ENCODE peak calls at places on chromosomes 11 and 22, in seven cellular contexts. E, P, X, B, K, R and L are unnamed samples.

GRCh38 chr22:35521358-35522264 is 19.0 kb upstream of the RASD2 start:
- DNase-seq in B (no peak), X (no peak), P (no peak), R (peak), K (no peak), E (no peak), L (no peak)

GRCh38 chr11:112248216-112248615 is 12.4 kb downstream of the PLET1 start:
- DNase-seq in R (no peak), P (no peak), B (no peak), K (no peak), E (no peak), X (no peak), L (no peak)

GRCh38 chr11:130737866-130738431 is 178.3 kb downstream of the SNX19 start:
- DNase-seq in X (no peak), K (no peak), R (no peak), B (no peak), E (no peak), P (no peak), L (no peak)

GRCh38 chr11:34624069-34624468 is 3.2 kb downstream of the EHF start:
- DNase-seq in X (no peak), E (no peak), K (peak), R (no peak), P (no peak), B (peak), L (no peak)

GRCh38 chr22:37070334-37070733 is 18.8 kb downstream of the KCTD17 start:
- DNase-seq in E (no peak), X (no peak), B (no peak), K (no peak), P (no peak), R (no peak), L (no peak)

GRCh38 chr11:116454020-116454645 is 318.7 kb downstream of the BUD13 start:
- DNase-seq in B (peak), P (no peak), R (peak), X (no peak), K (no peak), E (no peak), L (peak)

GRCh38 chr22:35630387-35630793 is 13.3 kb upstream of the MB start:
- DNase-seq in B (no peak), K (no peak), X (no peak), E (no peak), R (no peak), P (peak), L (no peak)

GRCh38 chr11:94400839-94401772 is at the start of gene GPR83:
- DNase-seq in E (no peak), K (no peak), P (no peak), B (no peak), X (no peak), R (no peak), L (no peak)

GRCh38 chr11:32105871-32106312 is 15.0 kb downstream of the RCN1 start:
- DNase-seq in X (no peak), E (no peak), K (peak), P (no peak), R (no peak), B (no peak), L (no peak)

GRCh38 chr11:117315285-117316196 is 515 bp downstream of the BACE1 start:
- DNase-seq in X (no peak), R (no peak), E (no peak), P (no peak), K (no peak), B (no peak), L (peak)

GRCh38 chr22:38462960-38463784 is 4.7 kb upstream of the KDELR3 start:
- DNase-seq in B (no peak), K (no peak), X (no peak), E (no peak), R (peak), P (no peak), L (no peak)

GRCh38 chr11:74257934-74258553 is 53.4 kb downstream of the P4HA3 start:
- DNase-seq in K (no peak), R (no peak), E (peak), P (no peak), X (no peak), B (peak), L (no peak)

GRCh38 chr22:23539135-23539838 is 40.8 kb downstream of the IGLL1 start:
- DNase-seq in E (no peak), K (peak), P (peak), B (peak), X (peak), R (peak), L (peak)

GRCh38 chr11:71200172-71200716 is 52.1 kb downstream of the SHANK2 start:
- DNase-seq in P (no peak), X (no peak), E (no peak), R (no peak), B (no peak), K (no peak), L (no peak)

GRCh38 chr22:18056161-18056666 is 21.6 kb upstream of the PEX26 start:
- DNase-seq in R (peak), E (no peak), X (no peak), B (peak), K (no peak), P (no peak), L (no peak)

GRCh38 chr11:70141490-70142014 is 61.5 kb upstream of the FADD start:
- DNase-seq in X (no peak), K (no peak), B (no peak), E (no peak), P (no peak), R (no peak), L (no peak)

GRCh38 chr11:128240546-128240945 is 346.8 kb downstream of the ETS1 start:
- DNase-seq in R (no peak), X (no peak), E (no peak), B (no peak), K (no peak), P (no peak), L (no peak)

GRCh38 chr22:26428515-26429457 is at the start of gene ASPHD2:
- DNase-seq in R (peak), P (no peak), B (peak), X (no peak), K (peak), E (no peak), L (peak)

GRCh38 chr11:117606211-117606610 is 190.8 kb downstream of the DSCAML1 start:
- DNase-seq in P (no peak), B (no peak), X (no peak), K (peak), E (no peak), R (no peak), L (no peak)

GRCh38 chr11:72730243-72730642 is 22.0 kb downstream of the ARAP1 start:
- DNase-seq in E (no peak), K (no peak), R (no peak), X (no peak), B (no peak), P (no peak), L (no peak)

GRCh38 chr11:46800177-46800576 is 45.9 kb downstream of the CKAP5 start:
- DNase-seq in B (no peak), X (no peak), E (no peak), R (no peak), P (no peak), K (no peak), L (no peak)

DNA sequence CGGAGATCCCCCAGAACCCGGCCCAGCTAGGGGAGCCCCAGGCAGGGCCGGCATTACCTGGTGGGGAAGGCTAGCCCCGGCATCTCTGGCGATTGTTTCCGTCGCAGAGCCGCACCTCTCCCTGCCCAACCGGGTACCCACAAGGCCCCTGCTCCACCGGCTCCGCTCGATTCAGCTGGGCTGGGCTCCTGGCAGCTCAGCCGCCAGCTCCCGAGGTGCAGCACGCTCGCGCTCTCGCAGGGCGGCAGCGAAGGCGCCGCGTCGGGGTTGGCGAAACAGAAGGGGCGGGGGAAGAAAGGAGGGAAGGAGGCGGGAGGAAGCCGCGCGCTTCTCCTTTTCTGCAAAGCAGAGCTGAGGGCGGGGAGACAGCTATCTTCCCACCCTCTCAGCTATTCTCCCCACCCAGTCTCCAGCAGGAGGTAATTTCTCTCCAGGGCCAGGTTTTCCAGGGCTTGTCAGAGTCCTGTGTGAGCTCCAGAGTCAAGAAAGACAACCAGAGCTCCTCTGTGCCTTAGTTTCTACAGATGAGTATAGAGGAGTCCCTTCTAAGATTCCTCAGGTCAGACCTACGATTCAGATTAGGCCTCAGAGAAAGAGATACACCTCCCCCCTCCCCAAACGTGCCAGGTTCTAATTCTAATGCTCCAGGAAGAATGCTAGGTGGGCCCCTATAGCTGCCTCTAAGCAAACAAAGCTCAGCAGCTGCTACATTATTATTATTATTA is 62.0 kb downstream of the PAK1 start:
- DNase-seq in E (peak), B (peak), K (peak), R (peak), P (peak), X (peak), L (peak)
- TF ChIP-seq POLR2A in E (no peak), B (peak), K (peak), R (no peak), P (no peak), X (no peak), L (peak)

DNA sequence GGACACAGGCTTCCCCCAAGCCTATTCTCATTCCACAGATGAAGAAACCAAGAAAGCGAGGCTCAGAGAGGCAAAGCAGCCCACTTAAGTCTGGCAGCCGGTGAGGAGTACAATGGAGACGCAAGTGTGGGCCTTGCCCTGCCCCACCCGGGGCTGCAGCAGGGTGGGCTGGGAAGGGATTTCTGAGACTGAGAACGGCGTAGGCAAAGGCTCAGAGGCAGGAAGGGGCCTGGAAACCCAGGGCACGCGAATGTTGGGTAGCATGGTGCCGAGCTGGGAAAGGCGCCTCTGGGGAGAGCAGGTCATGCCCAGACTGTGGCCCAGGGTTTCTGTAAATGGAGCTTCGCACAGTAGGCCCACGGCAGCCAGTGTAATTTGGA is 47.5 kb upstream of the SHISAL1 start:
- DNase-seq in E (no peak), P (no peak), X (no peak), R (no peak), K (no peak), B (no peak), L (no peak)
- TF ChIP-seq POLR2AphosphoS5 in E (no peak), P (no peak), X (no peak), R (no peak), K (no peak), B (no peak), L (no peak)

DNA sequence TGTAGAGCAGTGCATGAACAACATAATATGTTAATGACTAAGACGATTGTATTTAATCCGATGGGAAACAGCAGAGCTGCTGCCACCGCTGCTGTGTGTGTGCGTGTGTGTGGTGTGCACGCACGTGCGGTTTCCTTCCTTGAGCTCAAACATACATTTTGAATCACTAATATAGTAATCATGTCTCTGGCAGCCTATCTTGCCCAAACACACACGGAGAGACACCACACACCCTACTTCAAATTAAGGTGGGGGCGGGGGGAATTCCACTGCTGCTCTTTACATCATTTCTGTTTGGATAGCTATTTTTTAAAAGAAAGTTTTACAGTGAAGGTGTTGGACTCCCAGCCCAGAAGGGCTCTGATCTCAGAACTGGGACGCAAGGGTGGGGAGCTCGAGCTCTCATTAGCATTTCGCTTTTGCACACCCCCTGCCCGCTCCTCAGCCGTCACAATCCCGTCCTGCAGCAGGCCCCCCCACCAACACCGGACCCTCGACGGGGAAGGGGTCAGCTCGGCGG is 648 bp upstream of the FAM83F start:
- DNase-seq in E (no peak), P (no peak), R (peak), X (no peak), K (no peak), B (no peak), L (no peak)
- TF ChIP-seq POLR2A in E (no peak), P (no peak), R (no peak), X (no peak), K (no peak), B (no peak), L (no peak)

GRCh38 chr11:132022285-132022684 is 651.9 kb downstream of the NTM start:
- DNase-seq in X (no peak), R (no peak), P (no peak), E (no peak), K (no peak), B (no peak), L (no peak)

GRCh38 chr11:132026746-132027145 is 656.3 kb downstream of the NTM start:
- DNase-seq in P (no peak), B (no peak), K (no peak), R (no peak), X (no peak), E (no peak), L (no peak)

GRCh38 chr11:132022718-132023117 is 652.3 kb downstream of the NTM start:
- DNase-seq in X (no peak), K (no peak), B (no peak), E (no peak), R (no peak), P (no peak), L (no peak)

GRCh38 chr11:132028380-132029240 is 658.2 kb downstream of the NTM start:
- DNase-seq in B (peak), R (peak), P (no peak), K (no peak), E (peak), X (no peak), L (peak)

DNA sequence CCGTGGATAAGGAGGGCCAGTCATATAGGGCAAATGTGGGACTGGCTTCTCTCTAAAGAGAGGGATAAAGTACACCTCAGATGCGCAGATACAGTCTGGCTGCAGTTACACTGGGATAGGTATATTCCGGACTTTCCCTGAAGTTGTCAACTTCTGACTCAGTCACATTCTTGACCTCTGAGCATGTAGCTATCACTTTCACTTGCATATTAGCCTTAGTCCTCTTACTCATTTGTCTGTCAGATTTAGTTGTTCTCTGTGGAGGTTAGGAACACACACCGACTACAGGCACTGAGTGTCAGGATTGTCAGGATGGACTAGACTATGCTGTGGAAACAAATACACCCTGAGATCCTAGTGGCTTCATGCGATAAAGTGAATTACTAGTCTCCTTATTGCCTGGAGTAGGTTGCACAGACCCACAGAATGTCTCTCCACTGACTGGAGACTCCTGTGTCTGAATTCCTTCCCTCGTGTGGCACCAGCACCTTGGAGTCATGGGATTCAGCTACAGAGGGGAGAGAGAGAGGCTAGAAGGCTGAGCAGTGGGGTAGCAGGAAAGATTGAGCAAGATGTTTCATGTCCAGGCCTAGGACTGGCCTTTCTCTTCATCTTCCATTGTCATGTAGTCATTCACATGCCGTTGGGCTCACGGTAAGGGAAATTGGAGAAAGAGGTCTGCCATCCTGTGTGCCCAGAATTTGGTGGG is 654.3 kb downstream of the NTM start:
- DNase-seq in X (no peak), R (no peak), P (no peak), K (peak), E (peak), B (no peak), L (no peak)
- TF ChIP-seq POLR2AphosphoS5 in X (no peak), R (no peak), P (no peak), K (no peak), E (no peak), B (no peak), L (no peak)

GRCh38 chr11:65572356-65573043 is at the start of gene FAM89B:
- DNase-seq in B (peak), E (peak), P (no peak), K (no peak), R (peak), X (peak), L (no peak)
- TF ChIP-seq POLR2A in B (no peak), E (no peak), P (peak), K (peak), R (no peak), X (no peak), L (no peak)

GRCh38 chr11:63910605-63911195 is 6.3 kb downstream of the RCOR2 start:
- DNase-seq in E (no peak), P (no peak), X (no peak), K (no peak), R (no peak), B (no peak), L (no peak)

GRCh38 chr11:63907808-63908530 is 9.0 kb downstream of the RCOR2 start:
- DNase-seq in B (no peak), E (no peak), R (no peak), P (no peak), X (no peak), K (no peak), L (no peak)

GRCh38 chr11:63907063-63907462 is 9.9 kb downstream of the RCOR2 start:
- DNase-seq in X (no peak), K (no peak), B (no peak), P (no peak), E (no peak), R (no peak), L (no peak)

GRCh38 chr11:63909621-63910506 is 7.1 kb downstream of the RCOR2 start:
- DNase-seq in X (no peak), R (no peak), P (no peak), B (no peak), E (no peak), K (no peak), L (no peak)

GRCh38 chr11:63908631-63909491 is 8.1 kb downstream of the RCOR2 start:
- DNase-seq in X (no peak), K (no peak), E (no peak), R (no peak), B (no peak), P (no peak), L (no peak)
- TF ChIP-seq POLR2AphosphoS5 in X (no peak), K (no peak), E (no peak), R (no peak), B (no peak), P (no peak), L (no peak)

DNA sequence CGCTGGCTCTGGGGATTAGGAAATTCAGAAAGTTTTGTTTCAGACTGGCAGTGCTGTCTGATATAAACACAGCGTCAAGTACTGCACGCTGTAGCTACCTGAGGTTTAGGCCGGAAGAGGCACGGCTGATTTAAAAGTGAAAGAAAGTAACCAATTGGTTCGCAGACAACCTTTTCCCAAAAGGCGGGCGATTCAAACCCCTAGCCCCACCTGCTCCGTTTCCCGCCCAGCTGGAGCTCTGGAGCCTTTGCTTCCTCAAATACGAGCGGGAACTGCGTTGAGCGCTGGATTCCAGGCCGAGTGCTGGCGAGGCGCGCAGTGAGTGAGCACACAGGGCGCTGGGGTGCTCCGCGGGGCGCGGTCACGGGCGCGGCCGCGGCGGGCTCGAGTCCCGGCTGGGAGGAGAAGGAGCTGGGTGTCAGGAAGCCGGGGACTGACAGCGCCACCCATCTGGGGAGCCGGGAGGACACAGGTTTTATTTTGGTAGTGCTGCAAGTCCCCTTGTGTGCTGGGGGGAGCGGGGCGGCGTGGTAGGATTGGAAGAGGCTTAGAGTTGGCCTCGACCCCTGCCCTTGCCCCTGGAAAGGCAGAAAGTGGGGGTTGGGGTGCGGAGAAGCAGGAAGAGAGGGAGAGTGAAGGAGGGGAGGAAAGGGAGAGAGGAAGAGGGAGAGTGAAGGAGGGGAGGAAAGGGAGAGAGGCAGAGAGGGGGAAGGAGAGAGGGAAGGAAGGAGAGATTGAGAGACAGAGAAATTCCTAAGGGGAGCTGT is 2.1 kb downstream of the FAM111A start:
- DNase-seq in E (peak), R (peak), K (peak), X (peak), B (peak), P (peak), L (peak)
- TF ChIP-seq POLR2A in E (no peak), R (peak), K (peak), X (no peak), B (no peak), P (no peak), L (no peak)

GRCh38 chr11:80074837-80075236 is 634.0 kb upstream of the TENM4 start:
- DNase-seq in P (no peak), R (no peak), E (no peak), X (no peak), K (no peak), B (no peak), L (no peak)
- TF ChIP-seq POLR2AphosphoS5 in P (no peak), R (no peak), E (no peak), X (no peak), K (no peak), B (no peak), L (no peak)